ENCODE peak calls at places on chromosomes 4 and X, in five cellular contexts. T, M, I, F and O are unnamed samples.

GRCh38 chrX:39222361-39223113 is 421.3 kb downstream of the MID1IP1 start:
- DNase-seq in F (no peak), M (no peak), T (no peak), I (no peak), O (no peak)

GRCh38 chr4:71765349-71765748 is 18.5 kb downstream of the GC start:
- DNase-seq in I (no peak), M (no peak), T (no peak), F (no peak), O (no peak)

GRCh38 chr4:175419120-175419774 is 392.8 kb downstream of the GPM6A start:
- DNase-seq in T (no peak), I (peak), F (no peak), M (no peak), O (peak)

GRCh38 chr4:74758521-74758920 is 35.8 kb downstream of the BTC start:
- DNase-seq in I (no peak), F (no peak), M (no peak), T (no peak), O (no peak)

GRCh38 chr4:52250124-52250523 is 199.0 kb downstream of the SPATA18 start:
- DNase-seq in I (peak), F (no peak), M (peak), T (no peak), O (peak)

GRCh38 chr4:155854597-155855226 is 11.4 kb downstream of the ASIC5 start:
- DNase-seq in M (no peak), T (no peak), F (no peak), I (peak), O (peak)

GRCh38 chr4:109921384-109921808 is 8.7 kb downstream of the EGF start:
- DNase-seq in I (peak), M (no peak), T (peak), F (no peak), O (peak)

GRCh38 chrX:131617182-131617581 is 73.3 kb downstream of the OR13H1 start:
- DNase-seq in T (no peak), F (no peak), M (no peak), I (peak), O (peak)

GRCh38 chr4:108166441-108167315 is 2.1 kb downstream of the LEF1 start:
- DNase-seq in F (no peak), T (peak), I (no peak), M (no peak), O (no peak)

GRCh38 chr4:108163352-108163751 is 5.4 kb downstream of the LEF1 start:
- DNase-seq in F (no peak), I (no peak), T (no peak), M (no peak), O (no peak)

GRCh38 chr4:108168213-108168671 is 490 bp downstream of the LEF1 start:
- DNase-seq in T (no peak), M (no peak), I (peak), F (no peak), O (peak)

GRCh38 chr4:108166038-108166437 is 2.7 kb downstream of the LEF1 start:
- DNase-seq in F (no peak), T (no peak), M (no peak), I (no peak), O (no peak)

DNA sequence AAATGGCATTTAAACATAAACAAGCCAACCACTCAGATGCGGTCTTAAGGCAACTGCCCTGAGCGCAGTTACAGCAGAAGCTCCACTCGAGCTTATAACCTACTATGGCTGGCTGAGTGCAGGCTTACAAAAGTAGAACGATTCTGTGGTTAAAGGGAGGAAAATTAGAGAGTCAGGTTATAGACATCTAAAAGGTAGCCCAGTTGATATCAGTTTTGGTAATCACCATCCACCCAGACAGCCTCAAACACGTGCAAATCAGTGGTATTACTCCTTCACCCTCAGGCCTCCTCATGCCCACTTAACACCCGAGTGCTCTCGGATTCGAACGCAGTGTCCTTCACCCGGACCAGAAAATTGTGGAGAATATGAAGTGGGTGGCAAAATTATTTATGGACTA is 3.1 kb downstream of the LEF1 start:
- DNase-seq in T (no peak), M (no peak), I (no peak), F (no peak), O (no peak)
- H3K4me3 ChIP-seq in T (no peak), M (no peak), I (no peak), F (peak), O (no peak)

DNA sequence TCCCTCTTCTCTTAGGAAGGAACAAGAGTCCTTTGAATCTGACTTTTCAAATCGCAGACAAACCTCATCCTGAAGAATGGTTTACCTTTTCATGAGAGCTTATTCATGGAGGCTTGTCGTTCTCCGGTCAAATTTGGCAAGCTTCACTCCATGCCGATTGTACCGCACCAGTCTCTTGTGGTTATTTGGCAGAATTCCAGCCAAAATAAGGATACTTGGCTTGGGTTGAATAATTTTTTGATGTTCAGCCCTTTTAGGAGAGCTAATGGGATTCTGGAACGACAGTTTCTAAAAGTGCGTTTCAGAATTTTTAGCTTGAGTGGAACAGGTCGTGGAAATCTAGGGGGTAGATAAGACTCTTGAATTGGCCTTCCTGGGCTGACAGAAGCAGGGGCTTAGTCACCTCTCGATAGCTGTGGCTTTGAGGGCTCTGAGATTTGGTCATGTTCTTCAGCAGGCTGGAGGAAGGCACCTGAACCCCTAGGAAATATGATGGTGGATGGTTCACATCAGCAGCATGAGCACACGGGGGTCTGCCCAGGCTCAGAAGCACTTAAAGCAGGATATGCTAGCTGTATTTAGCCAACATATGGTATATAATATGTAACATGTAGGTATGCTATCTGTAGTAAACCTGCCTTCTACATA is 1.5 kb downstream of the KLHL2 start:
- DNase-seq in T (no peak), M (no peak), F (no peak), I (peak), O (no peak)
- H3K4me3 ChIP-seq in T (peak), M (peak), F (peak), I (no peak), O (peak)

DNA sequence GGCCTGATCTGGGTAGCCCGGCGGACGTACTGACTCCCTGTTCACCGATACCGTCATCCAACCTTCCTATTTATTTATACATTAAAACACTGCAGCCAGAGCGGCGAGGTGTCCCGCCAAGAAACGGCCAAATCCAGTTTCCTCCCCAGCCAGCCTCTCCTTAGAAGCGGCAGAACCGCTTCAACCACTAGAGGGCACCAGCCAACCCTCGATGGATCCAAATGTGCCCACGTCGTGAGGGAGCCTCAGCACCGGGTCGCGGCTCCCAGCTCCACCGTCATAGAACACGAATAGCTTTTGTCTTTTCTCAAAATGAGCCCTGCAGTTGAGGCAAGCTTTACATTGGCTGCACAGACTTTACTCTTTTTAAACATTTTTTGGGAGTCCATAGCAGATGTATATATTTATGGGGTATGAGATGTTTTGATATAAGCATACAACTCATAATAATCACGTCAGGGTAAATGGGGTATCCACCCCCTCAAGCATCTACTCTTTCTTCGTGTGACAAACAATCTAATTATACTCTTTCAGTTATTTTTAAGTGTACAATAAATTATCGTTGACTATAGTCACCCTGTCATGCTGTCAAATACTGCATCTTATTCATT is 13.0 kb upstream of the HELT start:
- DNase-seq in I (peak), M (peak), F (no peak), T (peak), O (peak)
- H3K4me3 ChIP-seq in I (peak), M (peak), F (peak), T (no peak), O (peak)

GRCh38 chrX:137430984-137431475 is 134.9 kb upstream of the ZIC3 start:
- DNase-seq in T (no peak), M (no peak), F (no peak), I (no peak), O (no peak)

GRCh38 chrX:137431693-137432488 is 134.0 kb upstream of the ZIC3 start:
- DNase-seq in T (no peak), F (no peak), M (no peak), I (no peak), O (no peak)

GRCh38 chrX:137428777-137429564 is 137.0 kb upstream of the ZIC3 start:
- DNase-seq in F (no peak), M (no peak), T (no peak), I (no peak), O (no peak)

GRCh38 chrX:137428251-137428661 is 137.7 kb upstream of the ZIC3 start:
- DNase-seq in T (no peak), F (no peak), I (no peak), M (no peak), O (no peak)

DNA sequence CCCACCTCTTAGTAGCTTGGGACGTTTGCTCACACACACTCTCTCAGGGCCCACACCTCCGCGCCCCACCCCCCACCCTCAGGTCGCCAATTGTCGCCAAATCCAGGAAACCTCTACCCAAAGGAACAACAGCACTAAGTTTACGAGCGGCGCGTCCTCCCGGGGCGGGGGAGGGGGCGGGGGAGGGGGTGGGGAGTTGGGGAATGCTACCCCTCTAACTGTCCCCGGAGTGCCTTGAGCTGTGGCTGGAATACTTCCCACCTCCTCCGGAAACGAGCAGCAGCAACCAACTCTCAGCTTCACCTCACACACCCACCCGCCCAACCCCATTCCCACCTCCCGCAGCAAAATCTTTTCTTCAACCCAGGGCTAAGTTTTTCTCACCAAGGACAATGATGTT is 135.6 kb upstream of the ZIC3 start:
- DNase-seq in F (no peak), M (no peak), I (no peak), T (no peak), O (no peak)
- H3K4me3 ChIP-seq in F (no peak), M (no peak), I (no peak), T (no peak), O (no peak)

GRCh38 chr4:113641025-113641431 is 120.5 kb downstream of the CAMK2D start:
- DNase-seq in F (no peak), I (no peak), M (no peak), T (no peak), O (no peak)
- H3K4me3 ChIP-seq in F (no peak), I (no peak), M (no peak), T (no peak), O (no peak)

GRCh38 chr4:124940387-124940786 is 227.9 kb upstream of the ANKRD50 start:
- DNase-seq in I (peak), T (no peak), F (no peak), M (no peak), O (peak)
- H3K4me3 ChIP-seq in I (no peak), T (no peak), F (no peak), M (no peak), O (no peak)

GRCh38 chrX:13123857-13124345 is 79.5 kb upstream of the FAM9C start:
- DNase-seq in M (no peak), T (no peak), F (no peak), I (peak), O (peak)

GRCh38 chrX:13119386-13119785 is 75.0 kb upstream of the FAM9C start:
- DNase-seq in I (peak), T (no peak), M (no peak), F (no peak), O (no peak)

GRCh38 chrX:13121020-13121419 is 76.6 kb upstream of the FAM9C start:
- DNase-seq in I (no peak), T (no peak), M (no peak), F (no peak), O (no peak)

GRCh38 chrX:13123247-13123856 is 78.9 kb upstream of the FAM9C start:
- DNase-seq in T (no peak), I (no peak), M (no peak), F (no peak), O (no peak)

GRCh38 chrX:13120017-13120416 is 75.6 kb upstream of the FAM9C start:
- DNase-seq in T (peak), F (no peak), I (peak), M (peak), O (no peak)
- H3K4me3 ChIP-seq in T (no peak), F (no peak), I (no peak), M (no peak), O (no peak)

GRCh38 chr4:86582453-86582852 is 11.7 kb upstream of the PTPN13 start:
- DNase-seq in I (peak), T (peak), M (no peak), F (no peak), O (no peak)
- H3K4me3 ChIP-seq in I (no peak), T (no peak), M (peak), F (peak), O (no peak)